ENCODE peak calls at places on chromosomes 1 and 21, in four cellular contexts. K, N, U and W are unnamed samples.

GRCh38 chr1:48214820-48215219 is 7.7 kb upstream of the SLC5A9 start:
- DNase-seq in K (no peak), N (peak; percentile 24), U (no peak), W (no peak)

GRCh38 chr1:33123266-33123665 is 42.3 kb downstream of the AZIN2 start:
- DNase-seq in N (peak; percentile 56), U (no peak), K (no peak), W (no peak)

GRCh38 chr1:80929868-80930508 is 870.7 kb upstream of the ADGRL2 start:
- DNase-seq in K (no peak), U (no peak), N (no peak), W (no peak)

GRCh38 chr1:110749960-110750359 is 75.2 kb upstream of the KCNA3 start:
- DNase-seq in K (no peak), N (no peak), U (no peak), W (no peak)

GRCh38 chr1:207839083-207839413 is 71.9 kb downstream of the CD34 start:
- DNase-seq in N (no peak), U (no peak), K (no peak), W (no peak)

GRCh38 chr1:27572679-27573426 is 31.1 kb downstream of the AHDC1 start:
- DNase-seq in K (peak; percentile 37), N (peak; percentile 46), U (no peak), W (no peak)

GRCh38 chr21:15138475-15138874 is 73.7 kb upstream of the NRIP1 start:
- DNase-seq in U (no peak), N (no peak), K (peak; percentile 70), W (no peak)

GRCh38 chr1:4939266-4939665 is 284.9 kb downstream of the AJAP1 start:
- DNase-seq in N (no peak), U (no peak), K (no peak), W (no peak)

GRCh38 chr1:150474869-150475268 is 12.3 kb upstream of the TARS2 start:
- DNase-seq in N (no peak), K (no peak), U (no peak), W (no peak)

GRCh38 chr21:46161180-46161799 is 5.9 kb upstream of the FTCD start:
- DNase-seq in N (peak; percentile 13), K (no peak), U (no peak), W (no peak)

GRCh38 chr1:156638596-156638995 is 3.3 kb upstream of the BCAN start:
- DNase-seq in U (no peak), K (no peak), N (no peak), W (no peak)

GRCh38 chr1:17194133-17194475 is 10.8 kb upstream of the PADI1 start:
- DNase-seq in U (no peak), K (no peak), N (no peak), W (no peak)

GRCh38 chr21:45030637-45031218 is 43.7 kb upstream of the ADARB1 start:
- DNase-seq in N (no peak), U (no peak), K (no peak), W (no peak)

GRCh38 chr1:12406218-12407021 is 176.6 kb downstream of the VPS13D start:
- DNase-seq in N (no peak), K (no peak), U (peak; percentile 64), W (peak; percentile 70)

GRCh38 chr1:44377925-44378784 is 23.1 kb upstream of the ERI3 start:
- DNase-seq in K (no peak), N (peak; percentile 62), U (peak; percentile 72), W (no peak)

GRCh38 chr1:226761322-226761721 is 22.2 kb upstream of the ITPKB start:
- DNase-seq in N (peak; percentile 76), K (no peak), U (no peak), W (no peak)

GRCh38 chr1:154329152-154329521 is 3.8 kb downstream of the ATP8B2 start:
- DNase-seq in U (no peak), N (no peak), K (no peak), W (no peak)
- TF ChIP-seq CTCF in U (no peak), N (no peak), K (no peak), W (peak; percentile 22)

GRCh38 chr1:177432897-177433296 is 262.1 kb downstream of the BRINP2 start:
- DNase-seq in N (peak; percentile 13), K (no peak), U (peak; percentile 3), W (no peak)
- TF ChIP-seq CTCF in N (peak; percentile 35), K (no peak), U (peak; percentile 23), W (peak; percentile 10)

DNA sequence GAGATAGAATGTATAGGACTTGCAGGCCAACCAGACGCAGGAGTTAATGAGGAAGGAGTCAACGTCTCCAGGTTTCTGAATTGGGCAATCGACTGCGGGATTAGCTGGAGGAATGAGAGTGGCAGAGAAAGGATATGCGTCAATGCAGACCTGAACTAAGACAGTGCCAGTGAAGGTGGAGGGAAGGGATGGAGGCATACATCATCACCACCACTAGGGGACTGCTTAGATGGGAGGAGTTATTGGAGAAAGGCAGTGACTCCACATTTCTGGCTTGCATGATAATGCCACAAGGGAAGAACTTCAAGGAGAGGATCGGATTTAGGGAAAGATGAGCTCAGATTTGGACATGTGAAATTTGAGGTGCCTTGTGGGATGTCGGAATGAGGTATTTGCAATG is 17.4 kb downstream of the VASH2 start:
- DNase-seq in K (no peak), N (peak; percentile 66), U (peak; percentile 43), W (no peak)
- TF ChIP-seq CTCF in K (no peak), N (peak; percentile 60), U (peak; percentile 61), W (peak; percentile 56)

GRCh38 chr1:46530311-46530710 is 21.1 kb downstream of the KNCN start:
- DNase-seq in U (no peak), N (no peak), K (no peak), W (no peak)

GRCh38 chr1:46527474-46528296 is 23.8 kb downstream of the KNCN start:
- DNase-seq in U (peak; percentile 77), N (peak; percentile 75), K (peak; percentile 83), W (peak; percentile 50)

GRCh38 chr1:46526689-46527291 is 24.7 kb downstream of the KNCN start:
- DNase-seq in U (no peak), K (no peak), N (no peak), W (no peak)

GRCh38 chr1:46529031-46529630 is 22.3 kb downstream of the KNCN start:
- DNase-seq in U (no peak), K (no peak), N (peak; percentile 75), W (no peak)

DNA sequence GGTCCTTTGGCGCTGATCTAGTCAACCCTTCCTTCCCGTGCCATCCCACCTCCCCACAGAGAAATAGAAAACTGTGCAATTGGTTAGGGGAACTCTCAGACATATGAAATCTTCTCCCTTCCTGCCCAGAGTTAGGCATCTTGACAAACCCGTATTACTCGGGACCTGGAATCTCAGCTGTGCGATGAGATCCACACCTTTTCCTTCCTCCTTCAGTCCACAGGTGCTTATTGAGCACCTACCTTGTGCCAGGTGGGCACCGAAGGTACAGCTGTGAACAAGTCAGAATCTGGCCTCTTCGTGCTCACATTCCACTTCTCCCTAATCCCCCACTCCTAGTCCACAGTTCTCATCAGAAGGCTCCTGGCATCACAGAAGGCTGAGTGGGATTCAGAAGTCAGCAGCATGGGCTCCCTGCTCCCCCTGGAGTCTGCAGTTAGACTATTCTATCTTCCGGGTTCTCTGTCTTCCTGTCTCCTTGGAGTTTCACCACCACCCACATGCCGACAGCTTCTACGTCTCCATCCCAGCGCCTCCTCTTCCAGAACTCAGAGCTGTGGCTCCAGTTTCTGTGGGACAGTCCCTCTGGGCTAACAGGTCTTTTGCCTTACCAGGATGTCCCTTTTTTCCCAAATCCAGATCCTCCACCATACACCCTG is 23.0 kb downstream of the KNCN start:
- DNase-seq in N (no peak), K (no peak), U (no peak), W (no peak)
- TF ChIP-seq CTCF in N (no peak), K (no peak), U (peak; percentile 18), W (peak; percentile 1)

DNA sequence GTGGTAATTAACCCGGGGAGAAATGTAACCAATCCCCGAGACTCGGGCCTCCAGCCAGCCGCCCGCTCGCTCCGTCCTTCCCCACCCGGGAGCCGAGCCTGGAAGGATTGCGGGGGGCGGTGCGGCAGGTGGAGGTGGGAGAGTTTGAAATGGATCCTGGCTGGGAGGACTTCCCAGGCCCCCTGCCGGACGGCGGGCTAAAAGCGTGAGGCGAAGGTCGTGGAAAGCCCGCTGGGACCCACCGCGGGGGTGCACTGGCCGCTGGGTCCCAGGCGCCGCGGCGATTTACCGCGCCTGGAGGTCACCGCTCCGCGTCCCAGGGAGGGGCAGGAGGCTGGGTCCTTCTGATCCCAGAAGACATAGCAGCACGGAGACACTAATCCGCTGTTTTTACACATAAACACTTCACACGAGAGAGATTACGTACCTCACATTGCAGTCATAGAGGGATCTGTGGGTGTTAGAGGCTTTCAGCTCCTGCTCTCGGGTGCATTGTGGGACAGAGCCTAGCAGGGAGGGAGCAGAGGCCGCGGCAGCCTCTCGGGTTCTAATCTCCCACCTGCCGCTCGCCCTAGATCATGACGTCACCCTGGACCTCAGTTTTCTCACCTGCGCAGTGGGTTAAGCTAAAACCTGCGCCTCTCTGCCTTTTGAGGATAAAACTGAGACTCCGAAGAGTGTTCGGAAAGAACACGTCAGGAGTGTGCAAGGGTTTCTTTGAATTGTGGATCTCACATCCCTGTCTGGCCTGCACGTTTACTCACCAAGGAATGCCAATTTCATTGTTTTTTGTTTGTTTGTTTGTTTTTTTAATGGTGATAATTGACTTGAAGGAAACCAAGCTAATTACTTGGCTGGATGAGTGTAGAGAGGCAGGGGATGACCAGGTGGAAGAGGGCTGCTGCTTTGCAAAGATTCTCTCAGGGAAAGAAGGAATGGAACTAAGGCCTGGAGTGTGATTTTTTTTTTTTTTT is 17.1 kb upstream of the TMEM9 start:
- DNase-seq in U (peak; percentile 31), K (peak; percentile 71), N (peak; percentile 24), W (no peak)
- TF ChIP-seq CTCF in U (peak; percentile 27), K (peak; percentile 10), N (peak; percentile 18), W (peak; percentile 32)

GRCh38 chr1:192766009-192766625 is 42.7 kb upstream of the RGS2 start:
- DNase-seq in U (peak; percentile 31), K (no peak), N (peak; percentile 69), W (no peak)

GRCh38 chr1:192768463-192768862 is 40.4 kb upstream of the RGS2 start:
- DNase-seq in N (no peak), U (no peak), K (no peak), W (no peak)

GRCh38 chr1:192767798-192768197 is 41.0 kb upstream of the RGS2 start:
- DNase-seq in U (no peak), K (no peak), N (no peak), W (no peak)

GRCh38 chr1:192764675-192765074 is 44.2 kb upstream of the RGS2 start:
- DNase-seq in K (no peak), U (no peak), N (no peak), W (no peak)

DNA sequence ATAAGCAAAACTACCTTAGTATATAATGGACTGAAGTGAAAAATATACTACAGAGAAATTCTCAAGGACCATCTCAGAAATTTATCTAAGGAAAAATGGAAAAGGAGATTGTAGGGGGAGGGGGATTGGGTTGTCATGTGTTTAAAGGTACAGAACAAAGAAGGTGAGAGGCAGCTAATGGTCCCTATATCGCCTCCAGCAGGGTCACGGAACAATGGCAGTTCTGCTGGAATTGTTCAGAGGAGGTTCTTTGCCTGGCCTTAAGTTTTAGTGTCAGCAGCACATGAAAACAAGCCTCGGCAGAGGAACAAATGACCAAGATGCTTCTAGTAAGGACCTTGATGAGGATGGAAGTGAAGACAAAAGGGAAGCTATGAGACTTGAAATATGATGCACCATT is 42.0 kb upstream of the RGS2 start:
- DNase-seq in U (no peak), K (no peak), N (no peak), W (no peak)
- TF ChIP-seq CTCF in U (no peak), K (no peak), N (no peak), W (no peak)